ENCODE peak calls at places on chromosomes 12 and 14, in seven cellular contexts. Q, G, D, O, N, J and V are unnamed samples.

GRCh38 chr12:110765144-110765543 is 22.5 kb upstream of the PPP1CC start:
- DNase-seq in O (peak; percentile 81), N (no peak), J (no peak), Q (no peak), G (no peak), D (no peak), V (no peak)

GRCh38 chr12:93844385-93844784 is 167.2 kb downstream of the CRADD start:
- DNase-seq in D (no peak), J (no peak), G (no peak), O (no peak), Q (no peak), N (no peak), V (no peak)

GRCh38 chr14:100446572-100446971 is 123.4 kb downstream of the SLC25A47 start:
- DNase-seq in N (peak; percentile 15), O (peak; percentile 84), Q (no peak), G (no peak), D (no peak), J (peak; percentile 91), V (no peak)

GRCh38 chr12:124893792-124894516 is 20.5 kb downstream of the UBC start:
- DNase-seq in O (no peak), D (no peak), G (no peak), J (no peak), Q (no peak), N (no peak), V (no peak)

GRCh38 chr12:83985068-83985467 is 927.5 kb downstream of the SLC6A15 start:
- DNase-seq in O (no peak), N (no peak), Q (no peak), G (no peak), J (peak; percentile 46), D (no peak), V (no peak)

GRCh38 chr12:103799504-103800251 is 41.4 kb downstream of the NT5DC3 start:
- DNase-seq in D (no peak), J (peak; percentile 87), N (no peak), Q (no peak), G (no peak), O (no peak), V (no peak)

GRCh38 chr12:87756721-87757120 is 272.5 kb downstream of the C12orf50 start:
- DNase-seq in J (no peak), Q (no peak), G (no peak), N (no peak), D (no peak), O (no peak), V (no peak)

GRCh38 chr14:100473249-100473648 is 114.0 kb downstream of the BEGAIN start:
- DNase-seq in O (no peak), J (no peak), D (no peak), N (no peak), Q (no peak), G (no peak), V (no peak)

GRCh38 chr14:103542545-103543088 is 13.6 kb downstream of the TRMT61A start:
- DNase-seq in O (peak; percentile 86), G (peak; percentile 93), J (peak; percentile 75), Q (no peak), D (no peak), N (no peak), V (no peak)